ENCODE peak calls at places on chromosomes 5 and 9, in five cellular contexts. W, K, D, X and F are unnamed samples.

GRCh38 chr9:131678499-131679111 is 61.3 kb downstream of the RAPGEF1 start:
- DNase-seq in X (no peak), W (peak; percentile 98), K (peak; percentile 9), D (no peak), F (peak; percentile 93)

GRCh38 chr5:113489299-113489698 is 1.0 kb upstream of the MCC start:
- DNase-seq in D (no peak), X (no peak), K (no peak), W (peak; percentile 99), F (peak; percentile 99)

GRCh38 chr5:143376911-143377838 is 26.3 kb downstream of the NR3C1 start:
- DNase-seq in W (peak; percentile 59), K (no peak), X (no peak), D (peak; percentile 77), F (no peak)

GRCh38 chr5:372911-373709 is 51.6 kb downstream of the AHRR start:
- DNase-seq in W (no peak), X (peak; percentile 60), D (peak; percentile 46), K (no peak), F (peak; percentile 63)

GRCh38 chr9:132543960-132544359 is 38.4 kb upstream of the BARHL1 start:
- DNase-seq in W (no peak), K (no peak), X (no peak), D (peak; percentile 40), F (no peak)

GRCh38 chr5:158714049-158714448 is 385.7 kb downstream of the EBF1 start:
- DNase-seq in D (no peak), W (no peak), K (no peak), X (no peak), F (no peak)

GRCh38 chr5:43815504-43815903 is 212.5 kb downstream of the NNT start:
- DNase-seq in K (no peak), X (no peak), W (no peak), D (no peak), F (no peak)

GRCh38 chr9:36961051-36961450 is 73.0 kb downstream of the PAX5 start:
- DNase-seq in K (no peak), W (no peak), X (peak; percentile 39), D (peak; percentile 12), F (no peak)

GRCh38 chr9:113154471-113154870 is 3.7 kb downstream of the SLC31A2 start:
- DNase-seq in D (no peak), X (no peak), W (peak; percentile 79), K (no peak), F (peak; percentile 54)

GRCh38 chr5:124979174-124979573 is 232.7 kb upstream of the ZNF608 start:
- DNase-seq in W (peak; percentile 24), X (no peak), D (peak; percentile 54), K (no peak), F (peak; percentile 65)

GRCh38 chr9:115740986-115741385 is 412.6 kb upstream of the PAPPA start:
- DNase-seq in X (no peak), D (no peak), K (no peak), W (no peak), F (no peak)

GRCh38 chr5:142087920-142088679 is 20.5 kb upstream of the NDFIP1 start:
- DNase-seq in K (no peak), W (no peak), D (no peak), X (no peak), F (no peak)

GRCh38 chr5:144275329-144275728 is 104.7 kb downstream of the KCTD16 start:
- DNase-seq in K (peak; percentile 18), X (no peak), D (no peak), W (no peak), F (no peak)

GRCh38 chr5:94281402-94281801 is 337.0 kb downstream of the KIAA0825 start:
- DNase-seq in X (no peak), D (no peak), K (no peak), W (no peak), F (no peak)

GRCh38 chr9:111898331-111899096 is 1.9 kb downstream of the UGCG start:
- DNase-seq in W (no peak), D (no peak), X (no peak), K (no peak), F (no peak)

GRCh38 chr9:97761066-97761598 is 64.0 kb upstream of the XPA start:
- DNase-seq in X (no peak), D (no peak), K (no peak), W (no peak), F (no peak)

GRCh38 chr5:106171132-106171531 is 1499.6 kb downstream of the EFNA5 start:
- DNase-seq in D (no peak), W (no peak), K (no peak), X (no peak), F (no peak)

GRCh38 chr5:51539232-51539631 is 156.0 kb downstream of the ISL1 start:
- DNase-seq in K (no peak), W (no peak), D (no peak), X (no peak), F (no peak)

GRCh38 chr5:180389252-180390101 is 36.3 kb upstream of the GFPT2 start:
- DNase-seq in D (no peak), X (peak; percentile 64), W (no peak), K (no peak), F (no peak)

GRCh38 chr5:43602456-43602817 is 543 bp upstream of the NNT start:
- DNase-seq in X (no peak), W (peak; percentile 50), K (peak; percentile 41), D (peak; percentile 54), F (peak; percentile 76)

GRCh38 chr5:14672082-14672481 is 7.6 kb downstream of the OTULIN start:
- DNase-seq in D (no peak), K (no peak), X (no peak), W (no peak), F (no peak)

GRCh38 chr9:214488-215448 is at the start of gene DOCK8:
- DNase-seq in X (peak; percentile 89), D (peak; percentile 83), W (no peak), K (peak; percentile 59), F (no peak)
- H4K91ac ChIP-seq in X (peak within 1 kb of the TSS; percentile 17), D (no peak within 1 kb of the TSS), W (no peak within 1 kb of the TSS), K (peak within 1 kb of the TSS; percentile 43), F (no peak within 1 kb of the TSS)

GRCh38 chr5:95646569-95647330 is at the start of gene RFESD:
- DNase-seq in X (peak; percentile 97), W (peak; percentile 93), K (peak; percentile 86), D (peak; percentile 99), F (peak; percentile 96)
- H2BK15ac ChIP-seq in X (no peak within 1 kb of the TSS), W (peak within 1 kb of the TSS; percentile 24), K (no peak within 1 kb of the TSS), D (no peak within 1 kb of the TSS), F (peak within 1 kb of the TSS; percentile 63)

DNA sequence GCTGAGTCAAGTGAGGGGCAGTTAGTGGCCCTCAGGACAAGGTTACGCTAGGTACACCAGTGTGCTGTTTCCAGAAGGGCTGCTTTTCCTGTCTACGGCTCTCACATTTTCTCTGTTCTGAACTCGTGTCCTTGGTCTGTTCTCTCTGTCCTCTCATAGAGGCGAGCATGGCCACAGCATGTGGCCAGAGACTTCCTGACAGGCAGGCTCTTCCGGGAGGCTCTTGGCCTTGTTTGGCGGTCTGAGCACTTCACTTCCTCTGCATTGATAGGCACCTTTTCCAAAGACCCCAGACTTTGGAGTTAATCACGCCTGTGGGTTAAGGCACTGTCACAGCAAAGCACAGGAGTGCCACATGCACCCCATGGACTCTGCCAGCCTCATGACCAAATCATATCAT is 1.2 kb downstream of the CKMT2 start:
- DNase-seq in K (no peak), X (no peak), D (peak; percentile 42), W (no peak), F (no peak)
- H4K91ac ChIP-seq in K (no peak overlapping the region), X (peak overlapping the region; percentile 83), D (no peak overlapping the region), W (no peak overlapping the region), F (no peak overlapping the region)

GRCh38 chr5:36505021-36505420 is 101.4 kb upstream of the SLC1A3 start:
- DNase-seq in W (no peak), D (no peak), X (no peak), K (no peak), F (no peak)
- H2BK15ac ChIP-seq in W (no peak overlapping the region), D (no peak overlapping the region), X (no peak overlapping the region), K (no peak overlapping the region), F (no peak overlapping the region)

DNA sequence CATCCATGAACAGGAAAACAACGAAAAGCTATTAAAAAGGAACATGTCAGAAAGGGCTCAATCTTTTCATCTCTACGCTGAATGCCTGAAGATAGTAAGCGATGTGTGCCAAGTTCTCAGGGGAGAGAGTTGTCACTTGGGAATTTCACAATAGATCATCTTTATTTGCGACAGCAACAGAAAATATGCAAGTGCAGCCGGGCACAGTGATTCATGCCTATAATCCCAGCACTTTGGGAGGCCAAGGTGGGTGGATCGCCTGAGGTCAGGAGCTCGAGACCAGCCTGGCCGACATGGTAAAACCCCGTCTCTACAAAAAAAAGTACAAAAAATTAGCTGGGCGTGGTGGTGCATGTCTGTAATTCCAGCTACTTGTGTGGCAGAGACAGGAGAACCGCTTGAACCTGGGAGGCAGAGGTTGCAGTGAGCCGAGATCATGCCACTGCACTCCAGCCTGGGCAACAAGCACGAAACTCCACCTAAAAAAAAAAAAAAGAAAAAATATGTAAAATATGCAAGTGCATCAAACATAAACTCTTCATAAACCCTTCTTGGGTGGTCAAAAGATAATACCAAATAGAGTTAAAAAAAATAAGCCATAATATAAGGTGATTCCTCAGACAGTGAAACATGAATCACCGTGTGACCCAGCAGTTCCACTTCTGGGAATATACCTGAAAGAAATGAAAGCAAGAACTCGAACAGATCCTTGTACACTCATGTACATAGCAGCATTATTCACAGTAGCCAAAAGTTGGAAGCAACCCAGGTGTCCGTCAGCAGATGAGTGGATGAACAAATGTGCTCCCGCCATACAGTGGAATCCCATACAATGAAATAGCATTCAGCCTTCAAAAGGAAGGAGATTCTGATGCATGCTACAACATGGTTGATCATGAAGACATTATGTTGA is 16.2 kb downstream of the SFXN1 start:
- DNase-seq in K (no peak), X (no peak), D (no peak), W (no peak), F (no peak)
- H4K91ac ChIP-seq in K (no peak overlapping the region), X (no peak overlapping the region), D (no peak overlapping the region), W (no peak overlapping the region), F (no peak overlapping the region)